ENCODE peak calls at places on chromosome 2, in eight cellular contexts. S, B, X, J, H, C, P and F are unnamed samples.

GRCh38 chr2:148614332-148615049 is 30.1 kb upstream of the EPC2 start:
- DNase-seq in S (no peak), B (no peak), X (peak; percentile 16), J (peak; percentile 11), H (no peak), C (peak; percentile 10), P (peak; percentile 58), F (peak; percentile 43)

GRCh38 chr2:193824474-193824873 is 1629.7 kb upstream of the TMEFF2 start:
- DNase-seq in S (no peak), B (peak; percentile 68), X (peak; percentile 97), J (no peak), H (no peak), C (no peak), P (no peak), F (no peak)

GRCh38 chr2:174761837-174762236 is 2.4 kb downstream of the CHRNA1 start:
- DNase-seq in S (no peak), B (no peak), X (no peak), J (no peak), H (no peak), C (peak; percentile 34), P (no peak), F (no peak)

GRCh38 chr2:241842620-241843211 is 16.0 kb downstream of the PDCD1 start:
- DNase-seq in S (no peak), B (no peak), X (no peak), J (peak; percentile 37), H (no peak), C (no peak), P (peak; percentile 72), F (peak; percentile 78)

GRCh38 chr2:169776483-169776802 is 22.2 kb upstream of the SSB start:
- DNase-seq in S (no peak), B (no peak), X (no peak), J (no peak), H (no peak), C (peak; percentile 5), P (no peak), F (no peak)

GRCh38 chr2:224145751-224146355 is 106.8 kb upstream of the SERPINE2 start:
- DNase-seq in S (no peak), B (peak; percentile 95), X (peak; percentile 98), J (peak; percentile 59), H (no peak), C (peak; percentile 76), P (no peak), F (no peak)

GRCh38 chr2:46297546-46298271 is 502 bp downstream of the EPAS1 start:
- DNase-seq in S (no peak), B (no peak), X (no peak), J (peak; percentile 91), H (peak; percentile 87), C (no peak), P (peak; percentile 89), F (peak; percentile 76)

GRCh38 chr2:112923237-112923966 is 12.4 kb downstream of the IL37 start:
- DNase-seq in S (no peak), B (no peak), X (no peak), J (no peak), H (peak; percentile 29), C (no peak), P (no peak), F (no peak)

GRCh38 chr2:178403671-178404379 is 47.1 kb downstream of the PRKRA start:
- DNase-seq in S (no peak), B (no peak), X (no peak), J (no peak), H (no peak), C (no peak), P (no peak), F (no peak)

GRCh38 chr2:224248944-224249371 is 152.9 kb downstream of the FAM124B start:
- DNase-seq in S (no peak), B (no peak), X (no peak), J (no peak), H (no peak), C (peak; percentile 20), P (no peak), F (no peak)

GRCh38 chr2:47269316-47270232 is 114.5 kb upstream of the STPG4 start:
- DNase-seq in S (no peak), B (peak; percentile 100), X (peak; percentile 99), J (peak; percentile 71), H (peak; percentile 32), C (peak; percentile 96), P (no peak), F (no peak)

GRCh38 chr2:234363011-234363487 is 133.8 kb downstream of the ARL4C start:
- DNase-seq in S (no peak), B (no peak), X (peak; percentile 15), J (no peak), H (no peak), C (no peak), P (no peak), F (no peak)

GRCh38 chr2:20185176-20186022 is 39.5 kb downstream of the SDC1 start:
- DNase-seq in S (no peak), B (no peak), X (peak; percentile 48), J (no peak), H (no peak), C (peak; percentile 48), P (no peak), F (no peak)

GRCh38 chr2:163213699-163214098 is 375.1 kb upstream of the KCNH7 start:
- DNase-seq in S (no peak), B (peak; percentile 66), X (peak; percentile 79), J (no peak), H (no peak), C (peak; percentile 14), P (no peak), F (no peak)

GRCh38 chr2:222861411-222862067 is 703 bp downstream of the ACSL3 start:
- DNase-seq in S (peak; percentile 47), B (no peak), X (no peak), J (peak; percentile 46), H (peak; percentile 59), C (no peak), P (peak; percentile 72), F (peak; percentile 56)

DNA sequence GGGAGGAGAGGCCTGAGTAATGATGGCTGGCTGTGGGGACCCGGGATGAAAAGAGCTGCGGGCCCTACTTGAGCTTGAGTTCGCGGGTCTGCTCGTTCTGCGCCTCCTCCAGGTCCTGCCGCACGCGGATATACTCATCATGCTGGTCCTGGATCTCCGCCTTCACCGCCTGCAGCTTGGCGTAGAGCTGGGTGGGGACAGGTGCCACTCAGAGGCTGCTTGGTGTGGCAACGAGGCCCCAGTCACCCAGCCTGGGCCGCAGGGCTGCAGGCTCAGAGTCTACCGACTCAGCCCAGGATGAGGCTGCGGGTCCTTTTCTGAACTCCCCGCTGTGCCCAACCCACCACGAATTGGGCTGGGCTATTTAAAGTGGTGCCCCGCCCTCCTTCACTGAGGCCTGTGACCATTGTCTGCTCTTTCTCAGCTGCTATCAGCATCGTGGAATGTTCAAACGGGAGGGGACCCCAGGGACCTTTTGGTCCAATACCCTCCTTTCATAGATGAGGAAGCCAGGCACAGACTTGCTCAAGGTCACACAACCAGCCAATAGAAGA is 28.0 kb downstream of the KIF3C start:
- DNase-seq in S (no peak), B (no peak), X (no peak), J (no peak), H (peak; percentile 16), C (no peak), P (no peak), F (no peak)
- TF ChIP-seq CTCF in S (no peak), B (no peak), X (no peak), J (no peak), H (no peak), C (no peak), P (no peak), F (no peak)

DNA sequence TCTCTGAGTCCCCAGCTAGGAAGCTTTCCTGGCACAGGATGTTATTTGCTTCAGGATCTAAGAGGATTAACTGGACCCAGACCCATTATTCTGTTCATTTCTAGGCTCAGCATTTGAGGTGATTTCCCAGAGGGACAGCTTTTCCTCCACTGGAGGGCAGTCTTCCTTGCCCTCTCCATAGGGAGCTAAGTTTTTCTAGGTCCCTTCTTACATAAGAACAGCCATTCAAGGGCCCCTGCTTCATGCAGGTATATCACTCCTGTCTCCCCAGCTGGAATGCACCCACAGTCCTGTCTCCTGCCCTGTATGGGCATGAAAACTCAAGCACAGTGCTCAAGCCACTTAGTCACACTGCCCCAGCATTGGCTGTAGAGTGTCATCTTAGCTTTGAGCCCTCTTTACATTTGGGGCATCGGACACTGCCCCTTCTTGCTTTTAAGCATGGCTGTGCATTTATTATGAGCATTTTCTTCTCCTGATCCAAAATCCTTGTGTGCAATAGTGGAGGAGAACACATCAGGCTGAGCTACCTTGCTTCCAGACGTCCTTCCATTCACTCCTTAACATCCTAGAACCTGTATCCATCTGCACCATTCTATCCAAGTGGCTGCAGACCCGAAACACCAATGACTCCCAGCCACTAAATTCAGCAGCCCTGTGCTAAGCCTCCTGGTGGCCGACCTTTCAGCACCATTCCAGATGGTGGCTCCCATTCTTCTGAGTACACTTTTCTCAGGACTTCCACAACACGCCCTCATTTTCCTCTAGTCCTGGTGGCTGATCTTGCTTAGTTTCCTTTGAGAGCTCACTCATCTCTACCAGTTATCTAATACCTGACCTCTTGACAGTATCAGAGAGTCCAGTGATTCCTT is 80.0 kb downstream of the COPS8 start:
- DNase-seq in S (no peak), B (no peak), X (peak; percentile 70), J (no peak), H (no peak), C (peak; percentile 62), P (no peak), F (no peak)
- TF ChIP-seq CTCF in S (peak; percentile 64), B (peak; percentile 82), X (peak; percentile 71), J (no peak), H (peak; percentile 45), C (peak; percentile 82), P (no peak), F (peak; percentile 20)

DNA sequence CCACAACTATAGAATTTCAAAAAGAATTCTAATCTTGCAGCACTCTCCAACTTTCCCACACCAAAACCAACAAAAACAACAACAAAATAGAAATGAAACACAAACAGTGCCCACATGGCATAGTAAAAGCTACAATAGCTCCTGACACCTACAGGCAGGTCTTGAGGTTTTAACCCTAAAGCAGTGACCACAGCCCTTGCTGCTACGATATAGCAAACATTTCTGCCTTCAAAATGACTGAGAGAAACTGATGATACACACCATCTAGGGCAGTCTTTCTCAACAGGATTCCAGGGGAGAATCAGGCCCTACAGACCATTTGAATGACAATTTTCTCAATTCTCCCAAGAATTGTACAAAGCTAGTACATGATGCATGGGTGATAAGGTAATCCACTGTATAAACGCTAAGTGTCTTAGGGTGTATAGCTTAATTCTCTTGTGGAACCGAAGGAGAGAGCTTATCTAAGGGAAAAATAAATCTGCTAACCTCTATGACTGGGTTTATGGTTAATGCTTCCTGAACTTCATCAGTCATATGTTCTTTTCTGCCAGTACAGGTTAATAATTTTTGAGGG is 46.5 kb downstream of the TRAK2 start:
- DNase-seq in S (no peak), B (no peak), X (no peak), J (no peak), H (no peak), C (no peak), P (no peak), F (peak; percentile 38)
- TF ChIP-seq CTCF in S (no peak), B (no peak), X (no peak), J (no peak), H (no peak), C (no peak), P (no peak), F (no peak)

DNA sequence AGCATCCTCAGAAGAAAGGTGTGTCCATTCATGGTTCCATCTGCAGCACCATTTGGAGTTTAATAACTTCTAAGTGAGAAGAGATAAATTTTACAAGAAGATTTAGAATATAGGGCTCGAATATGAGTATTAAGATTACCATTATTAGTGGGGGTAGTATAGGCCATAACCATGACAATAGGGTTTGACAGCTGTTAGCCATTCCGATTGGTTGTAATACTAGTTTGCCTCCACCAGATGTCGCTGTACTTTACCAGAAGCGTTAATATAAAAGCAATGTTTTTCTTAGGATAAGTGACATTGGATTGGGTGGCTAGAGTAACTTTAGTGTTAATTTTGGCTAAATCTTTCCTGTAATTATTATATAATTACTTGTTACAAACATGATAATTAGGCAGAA is 107.5 kb upstream of the SRD5A2 start:
- DNase-seq in S (peak; percentile 16), B (no peak), X (peak; percentile 36), J (no peak), H (peak; percentile 45), C (peak; percentile 9), P (no peak), F (peak; percentile 23)
- TF ChIP-seq CTCF in S (peak; percentile 83), B (peak; percentile 43), X (peak; percentile 48), J (no peak), H (peak; percentile 64), C (peak; percentile 55), P (peak; percentile 72), F (peak; percentile 79)